ENCODE peak calls at places on chromosomes 4 and X, in eight cellular contexts. One of them, this sample, is unnamed.

GRCh38 chrX:19303216-19303880 is 40.4 kb upstream of the PDHA1 start:
- DNase-seq in iris pigment epithelial cell: peak; percentile 52
- DNase-seq in T-helper 17 cell: no peak
- DNase-seq in stimulated activated CD4-positive, alpha-beta T cell treated with anti-CD3 and anti-CD28 coated beads, Interleukin-2, amount 100 ng/mL, for 48 hours: no peak
- DNase-seq in stimulated activated CD8-positive, alpha-beta memory T cell treated with anti-CD3 and anti-CD28 coated beads, Interleukin-15, amount 100 ng/mL, for 4 hours: no peak
- DNase-seq in memory B cell: no peak
- DNase-seq in GOT3: no peak
- DNase-seq in activated CD4-positive, alpha-beta T cell treated with anti-CD3 and anti-CD28 coated beads for 4 hours: no peak
- DNase-seq in this sample: peak; percentile 0

GRCh38 chr4:38163216-38164006 is 203.2 kb downstream of the PTTG2 start:
- DNase-seq in iris pigment epithelial cell: peak; percentile 78
- DNase-seq in T-helper 17 cell: no peak
- DNase-seq in stimulated activated CD4-positive, alpha-beta T cell treated with anti-CD3 and anti-CD28 coated beads, Interleukin-2, amount 100 ng/mL, for 48 hours: no peak
- DNase-seq in stimulated activated CD8-positive, alpha-beta memory T cell treated with anti-CD3 and anti-CD28 coated beads, Interleukin-15, amount 100 ng/mL, for 4 hours: no peak
- DNase-seq in memory B cell: no peak
- DNase-seq in GOT3: no peak
- DNase-seq in activated CD4-positive, alpha-beta T cell treated with anti-CD3 and anti-CD28 coated beads for 4 hours: no peak
- DNase-seq in this sample: peak; percentile 88

GRCh38 chr4:55251352-55251751 is 94.7 kb upstream of the SRD5A3 start:
- DNase-seq in iris pigment epithelial cell: peak; percentile 7
- DNase-seq in T-helper 17 cell: no peak
- DNase-seq in stimulated activated CD4-positive, alpha-beta T cell treated with anti-CD3 and anti-CD28 coated beads, Interleukin-2, amount 100 ng/mL, for 48 hours: no peak
- DNase-seq in stimulated activated CD8-positive, alpha-beta memory T cell treated with anti-CD3 and anti-CD28 coated beads, Interleukin-15, amount 100 ng/mL, for 4 hours: no peak
- DNase-seq in memory B cell: no peak
- DNase-seq in GOT3: no peak
- DNase-seq in activated CD4-positive, alpha-beta T cell treated with anti-CD3 and anti-CD28 coated beads for 4 hours: no peak
- DNase-seq in this sample: no peak

GRCh38 chrX:55486736-55487135 is 2.9 kb downstream of the USP51 start:
- DNase-seq in iris pigment epithelial cell: no peak
- DNase-seq in T-helper 17 cell: no peak
- DNase-seq in stimulated activated CD4-positive, alpha-beta T cell treated with anti-CD3 and anti-CD28 coated beads, Interleukin-2, amount 100 ng/mL, for 48 hours: no peak
- DNase-seq in stimulated activated CD8-positive, alpha-beta memory T cell treated with anti-CD3 and anti-CD28 coated beads, Interleukin-15, amount 100 ng/mL, for 4 hours: no peak
- DNase-seq in memory B cell: no peak
- DNase-seq in GOT3: no peak
- DNase-seq in activated CD4-positive, alpha-beta T cell treated with anti-CD3 and anti-CD28 coated beads for 4 hours: no peak
- DNase-seq in this sample: no peak

GRCh38 chr4:140227286-140227685 is 73.3 kb upstream of the MAML3 start:
- DNase-seq in iris pigment epithelial cell: no peak
- DNase-seq in T-helper 17 cell: no peak
- DNase-seq in stimulated activated CD4-positive, alpha-beta T cell treated with anti-CD3 and anti-CD28 coated beads, Interleukin-2, amount 100 ng/mL, for 48 hours: no peak
- DNase-seq in stimulated activated CD8-positive, alpha-beta memory T cell treated with anti-CD3 and anti-CD28 coated beads, Interleukin-15, amount 100 ng/mL, for 4 hours: no peak
- DNase-seq in memory B cell: no peak
- DNase-seq in GOT3: no peak
- DNase-seq in activated CD4-positive, alpha-beta T cell treated with anti-CD3 and anti-CD28 coated beads for 4 hours: no peak
- DNase-seq in this sample: no peak

GRCh38 chrX:70508296-70508911 is 63.8 kb downstream of the DLG3 start:
- DNase-seq in iris pigment epithelial cell: peak; percentile 21
- DNase-seq in T-helper 17 cell: no peak
- DNase-seq in stimulated activated CD4-positive, alpha-beta T cell treated with anti-CD3 and anti-CD28 coated beads, Interleukin-2, amount 100 ng/mL, for 48 hours: no peak
- DNase-seq in stimulated activated CD8-positive, alpha-beta memory T cell treated with anti-CD3 and anti-CD28 coated beads, Interleukin-15, amount 100 ng/mL, for 4 hours: no peak
- DNase-seq in memory B cell: no peak
- DNase-seq in GOT3: no peak
- DNase-seq in activated CD4-positive, alpha-beta T cell treated with anti-CD3 and anti-CD28 coated beads for 4 hours: no peak
- DNase-seq in this sample: peak; percentile 1

GRCh38 chrX:18888281-18888680 is 95.6 kb downstream of the PHKA2 start:
- DNase-seq in iris pigment epithelial cell: no peak
- DNase-seq in T-helper 17 cell: no peak
- DNase-seq in stimulated activated CD4-positive, alpha-beta T cell treated with anti-CD3 and anti-CD28 coated beads, Interleukin-2, amount 100 ng/mL, for 48 hours: no peak
- DNase-seq in stimulated activated CD8-positive, alpha-beta memory T cell treated with anti-CD3 and anti-CD28 coated beads, Interleukin-15, amount 100 ng/mL, for 4 hours: no peak
- DNase-seq in memory B cell: no peak
- DNase-seq in GOT3: no peak
- DNase-seq in activated CD4-positive, alpha-beta T cell treated with anti-CD3 and anti-CD28 coated beads for 4 hours: no peak
- DNase-seq in this sample: no peak

GRCh38 chr4:117575850-117576249 is 458.4 kb upstream of the NDST3 start:
- DNase-seq in iris pigment epithelial cell: no peak
- DNase-seq in T-helper 17 cell: no peak
- DNase-seq in stimulated activated CD4-positive, alpha-beta T cell treated with anti-CD3 and anti-CD28 coated beads, Interleukin-2, amount 100 ng/mL, for 48 hours: no peak
- DNase-seq in stimulated activated CD8-positive, alpha-beta memory T cell treated with anti-CD3 and anti-CD28 coated beads, Interleukin-15, amount 100 ng/mL, for 4 hours: no peak
- DNase-seq in memory B cell: no peak
- DNase-seq in GOT3: no peak
- DNase-seq in activated CD4-positive, alpha-beta T cell treated with anti-CD3 and anti-CD28 coated beads for 4 hours: no peak
- DNase-seq in this sample: no peak

GRCh38 chrX:124033821-124034220 is 72.3 kb downstream of the STAG2 start:
- DNase-seq in iris pigment epithelial cell: peak; percentile 52
- DNase-seq in T-helper 17 cell: no peak
- DNase-seq in stimulated activated CD4-positive, alpha-beta T cell treated with anti-CD3 and anti-CD28 coated beads, Interleukin-2, amount 100 ng/mL, for 48 hours: no peak
- DNase-seq in stimulated activated CD8-positive, alpha-beta memory T cell treated with anti-CD3 and anti-CD28 coated beads, Interleukin-15, amount 100 ng/mL, for 4 hours: no peak
- DNase-seq in memory B cell: no peak
- DNase-seq in GOT3: no peak
- DNase-seq in activated CD4-positive, alpha-beta T cell treated with anti-CD3 and anti-CD28 coated beads for 4 hours: no peak
- DNase-seq in this sample: peak; percentile 33

GRCh38 chr4:45662996-45663395 is 460.9 kb downstream of the GABRG1 start:
- DNase-seq in iris pigment epithelial cell: peak; percentile 45
- DNase-seq in T-helper 17 cell: no peak
- DNase-seq in stimulated activated CD4-positive, alpha-beta T cell treated with anti-CD3 and anti-CD28 coated beads, Interleukin-2, amount 100 ng/mL, for 48 hours: no peak
- DNase-seq in stimulated activated CD8-positive, alpha-beta memory T cell treated with anti-CD3 and anti-CD28 coated beads, Interleukin-15, amount 100 ng/mL, for 4 hours: no peak
- DNase-seq in memory B cell: no peak
- DNase-seq in GOT3: no peak
- DNase-seq in activated CD4-positive, alpha-beta T cell treated with anti-CD3 and anti-CD28 coated beads for 4 hours: no peak
- DNase-seq in this sample: peak; percentile 3

GRCh38 chr4:171794528-171794927 is 18.7 kb upstream of the GALNTL6 start:
- DNase-seq in iris pigment epithelial cell: no peak
- DNase-seq in T-helper 17 cell: no peak
- DNase-seq in stimulated activated CD4-positive, alpha-beta T cell treated with anti-CD3 and anti-CD28 coated beads, Interleukin-2, amount 100 ng/mL, for 48 hours: no peak
- DNase-seq in stimulated activated CD8-positive, alpha-beta memory T cell treated with anti-CD3 and anti-CD28 coated beads, Interleukin-15, amount 100 ng/mL, for 4 hours: no peak
- DNase-seq in memory B cell: no peak
- DNase-seq in GOT3: no peak
- DNase-seq in activated CD4-positive, alpha-beta T cell treated with anti-CD3 and anti-CD28 coated beads for 4 hours: no peak
- DNase-seq in this sample: no peak

GRCh38 chr4:178063568-178063967 is 621.3 kb upstream of the AGA start:
- DNase-seq in iris pigment epithelial cell: no peak
- DNase-seq in T-helper 17 cell: no peak
- DNase-seq in stimulated activated CD4-positive, alpha-beta T cell treated with anti-CD3 and anti-CD28 coated beads, Interleukin-2, amount 100 ng/mL, for 48 hours: no peak
- DNase-seq in stimulated activated CD8-positive, alpha-beta memory T cell treated with anti-CD3 and anti-CD28 coated beads, Interleukin-15, amount 100 ng/mL, for 4 hours: no peak
- DNase-seq in memory B cell: no peak
- DNase-seq in GOT3: no peak
- DNase-seq in activated CD4-positive, alpha-beta T cell treated with anti-CD3 and anti-CD28 coated beads for 4 hours: no peak
- DNase-seq in this sample: no peak

GRCh38 chrX:41265615-41266014 is 68.3 kb upstream of the DDX3X start:
- DNase-seq in iris pigment epithelial cell: peak; percentile 30
- DNase-seq in T-helper 17 cell: no peak
- DNase-seq in stimulated activated CD4-positive, alpha-beta T cell treated with anti-CD3 and anti-CD28 coated beads, Interleukin-2, amount 100 ng/mL, for 48 hours: peak; percentile 23
- DNase-seq in stimulated activated CD8-positive, alpha-beta memory T cell treated with anti-CD3 and anti-CD28 coated beads, Interleukin-15, amount 100 ng/mL, for 4 hours: peak; percentile 39
- DNase-seq in memory B cell: no peak
- DNase-seq in GOT3: peak; percentile 43
- DNase-seq in activated CD4-positive, alpha-beta T cell treated with anti-CD3 and anti-CD28 coated beads for 4 hours: peak; percentile 11
- DNase-seq in this sample: no peak

GRCh38 chr4:1604706-1605205 is 79.4 kb downstream of the FAM53A start:
- DNase-seq in iris pigment epithelial cell: no peak
- DNase-seq in T-helper 17 cell: no peak
- DNase-seq in stimulated activated CD4-positive, alpha-beta T cell treated with anti-CD3 and anti-CD28 coated beads, Interleukin-2, amount 100 ng/mL, for 48 hours: no peak
- DNase-seq in stimulated activated CD8-positive, alpha-beta memory T cell treated with anti-CD3 and anti-CD28 coated beads, Interleukin-15, amount 100 ng/mL, for 4 hours: no peak
- DNase-seq in memory B cell: no peak
- DNase-seq in GOT3: no peak
- DNase-seq in activated CD4-positive, alpha-beta T cell treated with anti-CD3 and anti-CD28 coated beads for 4 hours: peak; percentile 37
- DNase-seq in this sample: no peak

GRCh38 chr4:55754754-55755350 is 64.7 kb upstream of the EXOC1L start:
- DNase-seq in iris pigment epithelial cell: peak; percentile 88
- DNase-seq in T-helper 17 cell: no peak
- DNase-seq in stimulated activated CD4-positive, alpha-beta T cell treated with anti-CD3 and anti-CD28 coated beads, Interleukin-2, amount 100 ng/mL, for 48 hours: no peak
- DNase-seq in stimulated activated CD8-positive, alpha-beta memory T cell treated with anti-CD3 and anti-CD28 coated beads, Interleukin-15, amount 100 ng/mL, for 4 hours: no peak
- DNase-seq in memory B cell: no peak
- DNase-seq in GOT3: no peak
- DNase-seq in activated CD4-positive, alpha-beta T cell treated with anti-CD3 and anti-CD28 coated beads for 4 hours: no peak
- DNase-seq in this sample: peak; percentile 67

GRCh38 chr4:118034061-118034785 is at the start of gene NDST3:
- DNase-seq in iris pigment epithelial cell: peak; percentile 55
- DNase-seq in T-helper 17 cell: no peak
- DNase-seq in stimulated activated CD4-positive, alpha-beta T cell treated with anti-CD3 and anti-CD28 coated beads, Interleukin-2, amount 100 ng/mL, for 48 hours: no peak
- DNase-seq in stimulated activated CD8-positive, alpha-beta memory T cell treated with anti-CD3 and anti-CD28 coated beads, Interleukin-15, amount 100 ng/mL, for 4 hours: no peak
- DNase-seq in memory B cell: no peak
- DNase-seq in GOT3: no peak
- DNase-seq in activated CD4-positive, alpha-beta T cell treated with anti-CD3 and anti-CD28 coated beads for 4 hours: no peak
- DNase-seq in this sample: peak; percentile 85

GRCh38 chr4:140884431-140885058 is 128.4 kb upstream of the TBC1D9 start:
- DNase-seq in iris pigment epithelial cell: peak; percentile 75
- DNase-seq in T-helper 17 cell: no peak
- DNase-seq in stimulated activated CD4-positive, alpha-beta T cell treated with anti-CD3 and anti-CD28 coated beads, Interleukin-2, amount 100 ng/mL, for 48 hours: no peak
- DNase-seq in stimulated activated CD8-positive, alpha-beta memory T cell treated with anti-CD3 and anti-CD28 coated beads, Interleukin-15, amount 100 ng/mL, for 4 hours: no peak
- DNase-seq in memory B cell: peak; percentile 74
- DNase-seq in GOT3: no peak
- DNase-seq in activated CD4-positive, alpha-beta T cell treated with anti-CD3 and anti-CD28 coated beads for 4 hours: no peak
- DNase-seq in this sample: peak; percentile 64

GRCh38 chrX:110531873-110532272 is 173.2 kb downstream of the RTL9 start:
- DNase-seq in iris pigment epithelial cell: peak; percentile 0
- DNase-seq in T-helper 17 cell: no peak
- DNase-seq in stimulated activated CD4-positive, alpha-beta T cell treated with anti-CD3 and anti-CD28 coated beads, Interleukin-2, amount 100 ng/mL, for 48 hours: no peak
- DNase-seq in stimulated activated CD8-positive, alpha-beta memory T cell treated with anti-CD3 and anti-CD28 coated beads, Interleukin-15, amount 100 ng/mL, for 4 hours: no peak
- DNase-seq in memory B cell: no peak
- DNase-seq in GOT3: no peak
- DNase-seq in activated CD4-positive, alpha-beta T cell treated with anti-CD3 and anti-CD28 coated beads for 4 hours: no peak
- DNase-seq in this sample: no peak

GRCh38 chr4:66266035-66266434 is 595.7 kb upstream of the EPHA5 start:
- DNase-seq in iris pigment epithelial cell: no peak
- DNase-seq in T-helper 17 cell: no peak
- DNase-seq in stimulated activated CD4-positive, alpha-beta T cell treated with anti-CD3 and anti-CD28 coated beads, Interleukin-2, amount 100 ng/mL, for 48 hours: no peak
- DNase-seq in stimulated activated CD8-positive, alpha-beta memory T cell treated with anti-CD3 and anti-CD28 coated beads, Interleukin-15, amount 100 ng/mL, for 4 hours: no peak
- DNase-seq in memory B cell: no peak
- DNase-seq in GOT3: no peak
- DNase-seq in activated CD4-positive, alpha-beta T cell treated with anti-CD3 and anti-CD28 coated beads for 4 hours: no peak
- DNase-seq in this sample: no peak

GRCh38 chr4:105622269-105622668 is 69.8 kb downstream of the ARHGEF38 start:
- DNase-seq in iris pigment epithelial cell: peak; percentile 82
- DNase-seq in T-helper 17 cell: no peak
- DNase-seq in stimulated activated CD4-positive, alpha-beta T cell treated with anti-CD3 and anti-CD28 coated beads, Interleukin-2, amount 100 ng/mL, for 48 hours: no peak
- DNase-seq in stimulated activated CD8-positive, alpha-beta memory T cell treated with anti-CD3 and anti-CD28 coated beads, Interleukin-15, amount 100 ng/mL, for 4 hours: no peak
- DNase-seq in memory B cell: no peak
- DNase-seq in GOT3: no peak
- DNase-seq in activated CD4-positive, alpha-beta T cell treated with anti-CD3 and anti-CD28 coated beads for 4 hours: no peak
- DNase-seq in this sample: peak; percentile 58

GRCh38 chr4:1987296-1987695 is 21.5 kb downstream of the NELFA start:
- DNase-seq in iris pigment epithelial cell: no peak
- DNase-seq in T-helper 17 cell: no peak
- DNase-seq in stimulated activated CD4-positive, alpha-beta T cell treated with anti-CD3 and anti-CD28 coated beads, Interleukin-2, amount 100 ng/mL, for 48 hours: no peak
- DNase-seq in stimulated activated CD8-positive, alpha-beta memory T cell treated with anti-CD3 and anti-CD28 coated beads, Interleukin-15, amount 100 ng/mL, for 4 hours: no peak
- DNase-seq in memory B cell: no peak
- DNase-seq in GOT3: no peak
- DNase-seq in activated CD4-positive, alpha-beta T cell treated with anti-CD3 and anti-CD28 coated beads for 4 hours: no peak
- DNase-seq in this sample: no peak

GRCh38 chr4:55446578-55446922 is 50.8 kb downstream of the TMEM165 start:
- DNase-seq in iris pigment epithelial cell: peak; percentile 32
- DNase-seq in T-helper 17 cell: no peak
- DNase-seq in stimulated activated CD4-positive, alpha-beta T cell treated with anti-CD3 and anti-CD28 coated beads, Interleukin-2, amount 100 ng/mL, for 48 hours: no peak
- DNase-seq in stimulated activated CD8-positive, alpha-beta memory T cell treated with anti-CD3 and anti-CD28 coated beads, Interleukin-15, amount 100 ng/mL, for 4 hours: no peak
- DNase-seq in memory B cell: no peak
- DNase-seq in GOT3: no peak
- DNase-seq in activated CD4-positive, alpha-beta T cell treated with anti-CD3 and anti-CD28 coated beads for 4 hours: no peak
- DNase-seq in this sample: no peak

GRCh38 chr4:161762796-161763195 is 401.0 kb downstream of the FSTL5 start:
- DNase-seq in iris pigment epithelial cell: peak; percentile 85
- DNase-seq in T-helper 17 cell: no peak
- DNase-seq in stimulated activated CD4-positive, alpha-beta T cell treated with anti-CD3 and anti-CD28 coated beads, Interleukin-2, amount 100 ng/mL, for 48 hours: no peak
- DNase-seq in stimulated activated CD8-positive, alpha-beta memory T cell treated with anti-CD3 and anti-CD28 coated beads, Interleukin-15, amount 100 ng/mL, for 4 hours: no peak
- DNase-seq in memory B cell: no peak
- DNase-seq in GOT3: no peak
- DNase-seq in activated CD4-positive, alpha-beta T cell treated with anti-CD3 and anti-CD28 coated beads for 4 hours: no peak
- DNase-seq in this sample: peak; percentile 45

GRCh38 chr4:185275501-185275900 is 66.1 kb downstream of the SNX25 start:
- DNase-seq in iris pigment epithelial cell: peak; percentile 31
- DNase-seq in T-helper 17 cell: no peak
- DNase-seq in stimulated activated CD4-positive, alpha-beta T cell treated with anti-CD3 and anti-CD28 coated beads, Interleukin-2, amount 100 ng/mL, for 48 hours: no peak
- DNase-seq in stimulated activated CD8-positive, alpha-beta memory T cell treated with anti-CD3 and anti-CD28 coated beads, Interleukin-15, amount 100 ng/mL, for 4 hours: no peak
- DNase-seq in memory B cell: no peak
- DNase-seq in GOT3: no peak
- DNase-seq in activated CD4-positive, alpha-beta T cell treated with anti-CD3 and anti-CD28 coated beads for 4 hours: no peak
- DNase-seq in this sample: no peak

GRCh38 chrX:46447384-46447783 is 97.8 kb downstream of the ZNF674 start:
- DNase-seq in iris pigment epithelial cell: no peak
- DNase-seq in T-helper 17 cell: no peak
- DNase-seq in stimulated activated CD4-positive, alpha-beta T cell treated with anti-CD3 and anti-CD28 coated beads, Interleukin-2, amount 100 ng/mL, for 48 hours: no peak
- DNase-seq in stimulated activated CD8-positive, alpha-beta memory T cell treated with anti-CD3 and anti-CD28 coated beads, Interleukin-15, amount 100 ng/mL, for 4 hours: no peak
- DNase-seq in memory B cell: no peak
- DNase-seq in GOT3: no peak
- DNase-seq in activated CD4-positive, alpha-beta T cell treated with anti-CD3 and anti-CD28 coated beads for 4 hours: no peak
- DNase-seq in this sample: peak; percentile 32

GRCh38 chr4:139528377-139529005 is 27.5 kb downstream of the SETD7 start:
- DNase-seq in iris pigment epithelial cell: peak; percentile 97
- DNase-seq in T-helper 17 cell: no peak
- DNase-seq in stimulated activated CD4-positive, alpha-beta T cell treated with anti-CD3 and anti-CD28 coated beads, Interleukin-2, amount 100 ng/mL, for 48 hours: no peak
- DNase-seq in stimulated activated CD8-positive, alpha-beta memory T cell treated with anti-CD3 and anti-CD28 coated beads, Interleukin-15, amount 100 ng/mL, for 4 hours: no peak
- DNase-seq in memory B cell: no peak
- DNase-seq in GOT3: peak; percentile 0
- DNase-seq in activated CD4-positive, alpha-beta T cell treated with anti-CD3 and anti-CD28 coated beads for 4 hours: no peak
- DNase-seq in this sample: peak; percentile 93